ENCODE peak calls at places on chromosomes 5 and 9, in six cellular contexts. I is neural crest cell; M is epithelial cell of esophagus; E is naive thymus-derived CD8-positive, alpha-beta T cell; C is stimulated activated CD4-positive, alpha-beta T cell treated with anti-CD3 and anti-CD28 coated beads, Interleukin-2, amount 100 ng/mL, for 48 hours; B is activated naive CD8-positive, alpha-beta T cell treated with anti-CD3 and anti-CD28 coated beads for 36 hours. P is an unnamed sample.

GRCh38 chr5:32388429-32389111 is 56.0 kb downstream of the ZFR start:
- DNase-seq in I (no peak), M (peak), E (no peak), C (no peak), B (no peak), P (no peak)

GRCh38 chr9:122125158-122125890 is 32.2 kb upstream of the TTLL11 start:
- DNase-seq in I (peak), M (peak), E (peak), C (peak), B (peak), P (peak)

GRCh38 chr5:52794519-52794918 is 6.8 kb downstream of the ITGA1 start:
- DNase-seq in I (no peak), M (peak), E (no peak), C (no peak), B (no peak), P (no peak)

GRCh38 chr5:178339272-178339671 is 106.7 kb upstream of the PHYKPL start:
- DNase-seq in I (no peak), M (no peak), E (no peak), C (no peak), B (no peak), P (no peak)

GRCh38 chr9:83630938-83631457 is 8.1 kb downstream of the IDNK start:
- DNase-seq in I (peak), M (no peak), E (no peak), C (no peak), B (no peak), P (peak)

GRCh38 chr9:12748016-12748415 is 26.8 kb upstream of the LURAP1L start:
- DNase-seq in I (no peak), M (peak), E (no peak), C (no peak), B (no peak), P (no peak)

GRCh38 chr9:135126480-135127187 is 39.2 kb downstream of the OLFM1 start:
- DNase-seq in I (no peak), M (no peak), E (no peak), C (no peak), B (no peak), P (peak)

GRCh38 chr5:17966636-17967402 is 332.6 kb downstream of the TAF11L14 start:
- DNase-seq in I (no peak), M (peak), E (no peak), C (no peak), B (no peak), P (no peak)

GRCh38 chr9:97895695-97896332 is 26.5 kb downstream of the TRMO start:
- DNase-seq in I (no peak), M (peak), E (no peak), C (no peak), B (no peak), P (no peak)